ENCODE peak calls at places on chromosomes 2 and 18, in ten cellular contexts. K is RWPE1; Q is hepatocyte; P is RWPE2; W is AG04450; E is effector memory CD4-positive, alpha-beta T cell; M is body of pancreas; X is substantia nigra; U is K562; R is tibial artery. Z is an unnamed sample.

GRCh38 chr2:127377262-127377661 is 10.5 kb downstream of the MAP3K2 start:
- DNase-seq in K (no peak), Q (no peak), P (no peak), W (no peak), E (no peak), M (no peak), X (no peak), U (no peak), R (no peak), Z (no peak)

GRCh38 chr2:104836837-104837236 is 17.1 kb upstream of the POU3F3 start:
- DNase-seq in K (no peak), Q (no peak), P (no peak), W (no peak), E (no peak), M (no peak), X (no peak), U (no peak), R (no peak), Z (no peak)

GRCh38 chr18:10067670-10068659 is 154.1 kb downstream of the VAPA start:
- DNase-seq in K (no peak), Q (no peak), P (no peak), W (no peak), E (no peak), M (no peak), X (no peak), U (no peak), R (peak), Z (no peak)

GRCh38 chr18:76697441-76697901 is 124.9 kb upstream of the ZNF236 start:
- DNase-seq in K (no peak), Q (peak), P (no peak), W (no peak), E (no peak), M (no peak), X (no peak), U (no peak), R (peak), Z (no peak)

GRCh38 chr2:55048514-55048924 is 1.7 kb downstream of the RTN4 start:
- DNase-seq in K (peak), Q (peak), P (no peak), W (no peak), E (no peak), M (peak), X (no peak), U (peak), R (no peak), Z (no peak)

GRCh38 chr2:5520352-5520996 is 171.7 kb upstream of the SOX11 start:
- DNase-seq in K (no peak), Q (peak), P (no peak), W (peak), E (no peak), M (no peak), X (no peak), U (no peak), R (no peak), Z (no peak)

GRCh38 chr18:79862562-79862961 is 64.8 kb downstream of the KCNG2 start:
- DNase-seq in K (no peak), Q (no peak), P (no peak), W (no peak), E (no peak), M (no peak), X (no peak), U (no peak), R (no peak), Z (no peak)

GRCh38 chr2:37469126-37469525 is 124.7 kb downstream of the QPCT start:
- DNase-seq in K (no peak), Q (no peak), P (no peak), W (no peak), E (no peak), M (no peak), X (no peak), U (no peak), R (no peak), Z (no peak)

GRCh38 chr2:191864623-191865521 is 18.0 kb upstream of the CAVIN2 start:
- DNase-seq in K (no peak), Q (peak), P (no peak), W (no peak), E (no peak), M (no peak), X (no peak), U (no peak), R (no peak), Z (no peak)

GRCh38 chr2:217203086-217203485 is 343.2 kb upstream of the TNP1 start:
- DNase-seq in K (no peak), Q (no peak), P (no peak), W (no peak), E (no peak), M (no peak), X (no peak), U (no peak), R (no peak), Z (no peak)

GRCh38 chr2:1979101-1979500 is 234.8 kb upstream of the PXDN start:
- DNase-seq in K (no peak), Q (no peak), P (no peak), W (no peak), E (no peak), M (no peak), X (no peak), U (no peak), R (no peak), Z (no peak)

GRCh38 chr2:196516541-196516940 is 123.0 kb upstream of the CCDC150 start:
- DNase-seq in K (no peak), Q (no peak), P (no peak), W (no peak), E (no peak), M (no peak), X (no peak), U (no peak), R (no peak), Z (no peak)
- H3K27ac ChIP-seq in K (no peak), Q (no peak), P (no peak), W (no peak), E (no peak), M (no peak), X (no peak), U (no peak), R (no peak), Z (no peak)

DNA sequence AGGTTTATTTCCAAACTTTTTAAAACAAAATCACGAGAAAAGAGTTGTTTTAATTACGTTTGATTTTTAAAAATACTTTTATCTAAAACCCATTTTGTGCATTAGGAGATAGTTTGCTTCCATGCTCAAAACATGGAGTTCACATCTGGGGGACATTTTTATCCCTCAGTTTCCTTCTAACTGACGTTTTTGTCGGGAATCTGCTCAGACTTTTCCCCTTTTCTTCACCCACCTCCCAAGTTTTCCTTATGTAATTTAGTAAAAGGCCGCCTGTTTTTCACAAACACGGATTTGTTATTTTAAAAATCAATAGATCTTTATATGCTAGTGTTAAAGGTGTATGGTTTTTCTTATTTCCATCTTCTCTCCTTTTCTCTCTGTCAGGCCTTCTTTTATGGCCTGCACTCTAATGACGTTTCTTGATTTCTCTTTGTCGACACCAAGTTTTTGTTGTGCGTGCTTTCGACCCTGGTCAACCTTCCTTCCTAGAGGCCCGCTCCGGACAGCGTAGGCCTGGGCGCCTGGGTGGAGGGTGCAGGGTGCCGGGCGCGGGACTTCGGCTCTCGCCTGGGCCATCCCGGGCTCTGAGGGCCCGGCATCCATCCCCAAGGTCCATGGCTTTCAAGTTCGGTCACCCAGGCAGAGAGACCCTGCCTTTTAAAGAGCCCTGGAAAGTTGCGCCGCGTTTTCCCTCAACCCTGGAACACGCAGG is 3.9 kb upstream of the SATB2 start:
- DNase-seq in K (no peak), Q (no peak), P (no peak), W (no peak), E (no peak), M (no peak), X (no peak), U (no peak), R (no peak), Z (no peak)
- H3K27ac ChIP-seq in K (no peak), Q (no peak), P (peak), W (peak), E (no peak), M (no peak), X (no peak), U (no peak), R (no peak), Z (no peak)

DNA sequence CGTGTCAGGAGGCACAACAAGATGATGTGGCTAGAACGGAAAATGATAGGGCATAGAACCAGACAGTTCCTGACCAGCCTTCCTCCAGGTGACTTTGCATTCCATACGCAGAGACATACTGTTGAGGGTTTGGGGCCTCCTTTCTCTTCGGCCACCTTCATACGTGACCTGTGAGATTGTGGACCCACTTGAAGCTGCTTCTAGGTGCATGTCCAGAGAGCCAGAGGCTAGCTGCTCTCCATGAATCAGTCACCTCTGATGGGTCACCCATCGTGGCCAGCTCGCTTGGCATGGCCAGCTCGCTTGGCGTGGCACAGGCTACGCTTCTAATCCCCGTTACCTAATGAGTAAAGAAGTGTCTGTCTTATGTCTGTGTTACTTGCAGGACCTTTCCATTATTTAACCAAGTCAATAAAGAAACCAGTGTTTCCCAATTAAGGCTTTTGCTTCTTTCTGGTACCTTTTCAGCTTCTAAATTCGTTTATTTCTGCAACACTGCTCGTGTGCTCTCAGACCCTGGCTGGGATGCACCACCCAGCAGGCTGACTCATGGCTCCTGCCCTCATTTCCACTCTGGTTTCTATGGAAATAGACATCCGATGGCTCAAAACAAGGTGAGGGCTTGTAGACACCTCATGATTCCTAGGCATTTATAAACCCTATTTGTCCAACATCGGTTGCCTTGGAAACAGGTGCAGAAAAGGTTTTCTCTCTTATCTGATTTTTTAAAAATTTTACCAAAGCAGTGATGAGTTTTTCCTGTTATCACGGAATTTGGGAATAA is 86.7 kb upstream of the B3GNT7 start:
- DNase-seq in K (peak), Q (peak), P (no peak), W (no peak), E (no peak), M (no peak), X (no peak), U (no peak), R (no peak), Z (no peak)
- H3K27ac ChIP-seq in K (peak), Q (no peak), P (no peak), W (no peak), E (no peak), M (no peak), X (no peak), U (no peak), R (no peak), Z (no peak)

GRCh38 chr2:12155308-12156061 is 409.1 kb downstream of the LPIN1 start:
- DNase-seq in K (peak), Q (no peak), P (no peak), W (peak), E (no peak), M (no peak), X (no peak), U (no peak), R (no peak), Z (no peak)
- H3K27ac ChIP-seq in K (peak), Q (peak), P (peak), W (no peak), E (no peak), M (no peak), X (no peak), U (no peak), R (peak), Z (peak)

GRCh38 chr2:102238039-102238756 is 51.4 kb downstream of the IL1RL2 start:
- DNase-seq in K (no peak), Q (no peak), P (no peak), W (no peak), E (no peak), M (no peak), X (no peak), U (no peak), R (no peak), Z (no peak)

GRCh38 chr2:102239344-102239743 is 52.5 kb downstream of the IL1RL2 start:
- DNase-seq in K (no peak), Q (no peak), P (no peak), W (no peak), E (no peak), M (no peak), X (no peak), U (no peak), R (no peak), Z (no peak)

GRCh38 chr2:102237176-102237575 is 50.4 kb downstream of the IL1RL2 start:
- DNase-seq in K (no peak), Q (no peak), P (no peak), W (no peak), E (no peak), M (no peak), X (no peak), U (no peak), R (no peak), Z (no peak)

GRCh38 chr2:102240640-102241370 is 54.0 kb downstream of the IL1RL2 start:
- DNase-seq in K (peak), Q (peak), P (no peak), W (peak), E (peak), M (peak), X (peak), U (peak), R (peak), Z (peak)

DNA sequence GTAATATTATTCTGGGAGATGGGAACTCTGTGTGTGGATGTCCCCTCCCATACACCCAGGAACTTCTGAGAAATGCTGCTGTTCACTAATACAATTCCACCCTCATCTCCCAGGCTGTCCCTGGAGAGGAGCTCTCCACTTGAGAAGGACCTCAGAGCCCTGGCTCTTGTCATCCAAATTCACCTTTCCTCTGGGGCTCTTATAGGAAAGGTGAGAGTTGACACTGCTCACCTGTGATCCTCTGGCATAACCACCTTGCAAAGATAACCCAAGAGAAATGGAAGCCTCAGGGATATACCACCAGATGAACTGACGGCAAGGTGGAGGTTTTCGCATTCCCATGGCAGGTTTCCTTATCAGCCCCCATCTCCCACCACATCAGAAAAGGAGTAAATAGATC is 52.0 kb downstream of the IL1RL2 start:
- DNase-seq in K (no peak), Q (no peak), P (no peak), W (no peak), E (no peak), M (no peak), X (no peak), U (no peak), R (no peak), Z (no peak)
- H3K27ac ChIP-seq in K (no peak), Q (no peak), P (no peak), W (no peak), E (no peak), M (no peak), X (no peak), U (no peak), R (no peak), Z (no peak)

Z was measured in epithelial cell of prostate.